ENCODE peak calls at places on chromosomes 13 and 19, in four cellular contexts. One of them, this sample, is unnamed.

GRCh38 chr13:59480857-59481256 is 682.9 kb downstream of the DIAPH3 start:
- DNase-seq in H1: no peak
- DNase-seq in K562: no peak
- DNase-seq in HCT116: no peak
- DNase-seq in this sample: no peak

GRCh38 chr19:56119585-56119978 is 1.5 kb downstream of the ZNF787 start:
- DNase-seq in H1: no peak
- DNase-seq in K562: peak; percentile 42
- DNase-seq in HCT116: no peak
- DNase-seq in this sample: peak; percentile 35

GRCh38 chr13:27449081-27449603 is 1.2 kb downstream of the MTIF3 start:
- DNase-seq in HCT116: no peak
- DNase-seq in H1: no peak
- DNase-seq in K562: peak; percentile 15
- DNase-seq in this sample: no peak

GRCh38 chr13:28100149-28101121 is at the start of gene FLT3:
- DNase-seq in K562: peak; percentile 5
- DNase-seq in HCT116: peak; percentile 51
- DNase-seq in H1: peak; percentile 82
- DNase-seq in this sample: no peak

GRCh38 chr19:18597809-18598660 is 8.6 kb downstream of the CRLF1 start:
- DNase-seq in H1: no peak
- DNase-seq in K562: no peak
- DNase-seq in HCT116: no peak
- DNase-seq in this sample: no peak

GRCh38 chr19:47241919-47242644 is 11.1 kb upstream of the BBC3 start:
- DNase-seq in HCT116: no peak
- DNase-seq in K562: no peak
- DNase-seq in H1: no peak
- DNase-seq in this sample: no peak

GRCh38 chr13:38905081-38905480 is 85.5 kb downstream of the STOML3 start:
- DNase-seq in H1: no peak
- DNase-seq in K562: no peak
- DNase-seq in HCT116: no peak
- DNase-seq in this sample: no peak

GRCh38 chr19:47028372-47028672 is 8.7 kb downstream of the NPAS1 start:
- DNase-seq in K562: no peak
- DNase-seq in HCT116: no peak
- DNase-seq in H1: no peak
- DNase-seq in this sample: no peak

GRCh38 chr13:100645382-100645781 is 29.2 kb downstream of the TMTC4 start:
- DNase-seq in H1: no peak
- DNase-seq in HCT116: no peak
- DNase-seq in K562: no peak
- DNase-seq in this sample: no peak

GRCh38 chr13:45769072-45769471 is 67.0 kb downstream of the CBY2 start:
- DNase-seq in K562: no peak
- DNase-seq in H1: no peak
- DNase-seq in HCT116: no peak
- DNase-seq in this sample: no peak

GRCh38 chr19:1619094-1619439 is 13.8 kb upstream of the UQCR11 start:
- DNase-seq in K562: no peak
- DNase-seq in HCT116: no peak
- DNase-seq in H1: no peak
- DNase-seq in this sample: no peak

GRCh38 chr13:33231339-33231738 is 54.2 kb downstream of the STARD13 start:
- DNase-seq in HCT116: no peak
- DNase-seq in H1: no peak
- DNase-seq in K562: no peak
- DNase-seq in this sample: no peak

GRCh38 chr19:2168619-2169424 is 5.1 kb downstream of the DOT1L start:
- DNase-seq in K562: peak; percentile 97
- DNase-seq in H1: no peak
- DNase-seq in HCT116: peak; percentile 98
- DNase-seq in this sample: peak; percentile 99

GRCh38 chr19:55693336-55693974 is 18.4 kb downstream of the EPN1 start:
- DNase-seq in K562: no peak
- DNase-seq in H1: no peak
- DNase-seq in HCT116: no peak
- DNase-seq in this sample: no peak

GRCh38 chr13:36555151-36555986 is 118.5 kb upstream of the SERTM1 start:
- DNase-seq in HCT116: no peak
- DNase-seq in K562: no peak
- DNase-seq in H1: no peak
- DNase-seq in this sample: no peak

GRCh38 chr19:6459356-6460098 is at the start of gene SLC25A23:
- DNase-seq in HCT116: peak; percentile 61
- DNase-seq in H1: peak; percentile 82
- DNase-seq in K562: peak; percentile 89
- DNase-seq in this sample: peak; percentile 46

GRCh38 chr19:7986321-7987083 is 18.9 kb downstream of the ELAVL1 start:
- DNase-seq in H1: no peak
- DNase-seq in HCT116: no peak
- DNase-seq in K562: no peak
- DNase-seq in this sample: no peak

GRCh38 chr19:33241091-33241529 is 15.5 kb upstream of the SLC7A10 start:
- DNase-seq in H1: no peak
- DNase-seq in HCT116: no peak
- DNase-seq in K562: no peak
- DNase-seq in this sample: peak; percentile 29

GRCh38 chr13:98239156-98240076 is 62.3 kb upstream of the RNF113B start:
- DNase-seq in K562: no peak
- DNase-seq in HCT116: no peak
- DNase-seq in H1: peak; percentile 56
- DNase-seq in this sample: no peak

GRCh38 chr19:46927893-46928292 is 67.1 kb downstream of the ARHGAP35 start:
- DNase-seq in K562: no peak
- DNase-seq in HCT116: no peak
- DNase-seq in H1: no peak
- DNase-seq in this sample: no peak

GRCh38 chr19:38730731-38731589 is 13.3 kb downstream of the CAPN12 start:
- DNase-seq in HCT116: no peak
- DNase-seq in H1: no peak
- DNase-seq in K562: no peak
- DNase-seq in this sample: no peak

GRCh38 chr13:91347212-91347995 is at the start of gene MIR17HG:
- DNase-seq in K562: peak; percentile 100
- DNase-seq in H1: peak; percentile 90
- DNase-seq in HCT116: peak; percentile 70
- DNase-seq in this sample: peak; percentile 84

GRCh38 chr13:59880468-59880867 is 283.3 kb downstream of the DIAPH3 start:
- DNase-seq in K562: no peak
- DNase-seq in H1: no peak
- DNase-seq in HCT116: no peak
- DNase-seq in this sample: no peak

DNA sequence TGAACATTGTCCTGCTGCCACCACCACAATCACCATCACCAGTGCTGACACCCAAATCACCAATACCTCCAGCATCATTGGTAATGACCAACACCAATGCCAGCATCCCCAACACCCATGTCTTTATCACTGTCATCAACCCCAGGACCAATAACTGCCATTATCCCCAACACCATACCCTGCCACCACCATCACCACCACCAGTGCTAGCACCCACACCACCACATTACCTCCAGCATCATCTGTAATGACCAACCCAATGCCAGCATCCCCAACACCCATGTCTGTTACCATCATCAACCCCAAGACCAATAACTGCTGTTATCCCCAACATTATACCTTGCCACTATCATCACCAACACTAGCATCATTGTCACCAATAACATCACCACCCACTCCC is 2.6 kb downstream of the LGI4 start:
- DNase-seq in H1: no peak
- DNase-seq in K562: no peak
- DNase-seq in HCT116: no peak
- DNase-seq in this sample: no peak
- TF ChIP-seq FOSL1 in H1: no peak
- TF ChIP-seq FOSL1 in K562: no peak
- TF ChIP-seq FOSL1 in HCT116: no peak
- TF ChIP-seq FOSL1 in this sample: no peak

GRCh38 chr19:10593820-10594637 is 6.9 kb upstream of the AP1M2 start:
- DNase-seq in H1: no peak
- DNase-seq in HCT116: no peak
- DNase-seq in K562: no peak
- DNase-seq in this sample: no peak
- TF ChIP-seq YY1 in H1: no peak
- TF ChIP-seq YY1 in HCT116: no peak
- TF ChIP-seq YY1 in K562: no peak
- TF ChIP-seq YY1 in this sample: no peak

DNA sequence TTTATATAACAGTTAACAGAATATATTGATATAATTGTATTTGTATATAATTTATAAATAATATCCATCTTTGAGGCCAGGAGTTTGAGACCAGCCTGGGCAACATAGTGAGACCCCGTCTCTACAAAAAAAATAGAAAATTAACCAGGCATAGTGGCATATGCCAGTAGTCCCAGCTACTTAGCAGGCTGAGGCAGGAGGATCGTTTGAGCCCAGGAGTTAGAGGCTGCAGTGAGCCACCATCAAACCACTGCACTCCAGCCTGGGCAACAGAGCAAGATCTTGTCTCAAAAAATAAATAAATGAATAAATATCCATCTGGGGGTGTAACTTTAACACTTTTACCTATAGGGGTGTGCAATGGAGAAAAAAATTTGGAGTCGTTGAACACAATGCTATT is 1.3 kb upstream of the SHFL start:
- DNase-seq in HCT116: no peak
- DNase-seq in H1: no peak
- DNase-seq in K562: no peak
- DNase-seq in this sample: no peak
- TF ChIP-seq FOSL1 in HCT116: no peak
- TF ChIP-seq FOSL1 in H1: no peak
- TF ChIP-seq FOSL1 in K562: no peak
- TF ChIP-seq FOSL1 in this sample: no peak

GRCh38 chr13:44371421-44371820 is 2.2 kb upstream of the SERP2 start:
- DNase-seq in HCT116: no peak
- DNase-seq in K562: no peak
- DNase-seq in H1: no peak
- DNase-seq in this sample: no peak

GRCh38 chr13:44368062-44368591 is 5.5 kb upstream of the SERP2 start:
- DNase-seq in H1: no peak
- DNase-seq in K562: peak; percentile 39
- DNase-seq in HCT116: no peak
- DNase-seq in this sample: no peak

GRCh38 chr13:44365899-44366298 is 7.7 kb upstream of the SERP2 start:
- DNase-seq in HCT116: no peak
- DNase-seq in K562: no peak
- DNase-seq in H1: no peak
- DNase-seq in this sample: peak; percentile 21

GRCh38 chr13:44365008-44365407 is 8.6 kb upstream of the SERP2 start:
- DNase-seq in HCT116: peak; percentile 21
- DNase-seq in K562: no peak
- DNase-seq in H1: no peak
- DNase-seq in this sample: no peak

GRCh38 chr13:44368599-44369368 is 4.8 kb upstream of the SERP2 start:
- DNase-seq in HCT116: no peak
- DNase-seq in K562: peak; percentile 40
- DNase-seq in H1: no peak
- DNase-seq in this sample: no peak
- TF ChIP-seq YY1 in HCT116: no peak
- TF ChIP-seq YY1 in K562: no peak
- TF ChIP-seq YY1 in H1: no peak
- TF ChIP-seq YY1 in this sample: no peak

DNA sequence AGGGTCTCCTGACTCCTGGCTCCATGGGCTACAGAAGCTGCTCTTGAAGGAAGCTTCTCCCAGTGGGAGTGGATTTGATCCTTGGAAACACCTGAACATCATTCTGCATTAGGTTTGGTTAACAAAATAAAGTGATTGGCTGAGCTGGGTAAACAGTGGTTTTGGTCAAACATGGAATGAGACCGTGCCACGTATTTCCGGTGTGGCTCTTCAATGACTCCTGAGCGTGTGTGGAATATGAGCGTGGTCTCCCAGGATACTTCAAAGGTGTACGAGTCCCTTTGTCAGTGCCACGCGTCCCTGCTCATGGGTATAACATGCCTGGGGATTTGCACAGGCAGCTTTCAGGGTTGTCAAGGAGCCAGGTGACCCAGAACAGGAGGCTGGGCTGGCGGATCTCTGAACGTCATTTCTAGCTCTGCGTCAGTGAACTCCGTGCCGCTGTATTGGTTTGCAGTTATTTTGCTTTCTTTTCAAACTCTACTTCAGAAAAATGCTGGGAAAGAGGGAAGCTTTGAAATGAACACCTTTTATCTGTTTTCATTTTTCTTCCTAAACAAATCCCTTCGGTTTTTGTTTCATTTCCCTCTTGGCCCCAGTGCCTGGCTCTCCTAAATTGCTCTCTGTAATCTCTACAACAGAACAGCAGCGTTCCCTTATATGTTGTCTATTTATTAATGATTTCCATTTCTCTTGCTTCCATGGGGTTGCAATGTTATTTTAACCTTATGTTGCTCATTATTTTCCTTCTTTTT is 26.3 kb upstream of the GJB6 start:
- DNase-seq in HCT116: no peak
- DNase-seq in K562: no peak
- DNase-seq in H1: no peak
- DNase-seq in this sample: no peak
- TF ChIP-seq FOSL1 in HCT116: no peak
- TF ChIP-seq FOSL1 in K562: no peak
- TF ChIP-seq FOSL1 in H1: no peak
- TF ChIP-seq FOSL1 in this sample: no peak

GRCh38 chr13:76638160-76638559 is 248.0 kb downstream of the KCTD12 start:
- DNase-seq in K562: no peak
- DNase-seq in H1: no peak
- DNase-seq in HCT116: no peak
- DNase-seq in this sample: no peak

GRCh38 chr13:76636881-76637280 is 249.3 kb downstream of the KCTD12 start:
- DNase-seq in K562: no peak
- DNase-seq in H1: no peak
- DNase-seq in HCT116: no peak
- DNase-seq in this sample: no peak

GRCh38 chr13:76637651-76638111 is 248.5 kb downstream of the KCTD12 start:
- DNase-seq in H1: no peak
- DNase-seq in K562: no peak
- DNase-seq in HCT116: no peak
- DNase-seq in this sample: no peak

GRCh38 chr13:76634431-76635191 is 251.6 kb downstream of the KCTD12 start:
- DNase-seq in H1: no peak
- DNase-seq in HCT116: no peak
- DNase-seq in K562: no peak
- DNase-seq in this sample: no peak

GRCh38 chr13:76635232-76636021 is 250.8 kb downstream of the KCTD12 start:
- DNase-seq in HCT116: no peak
- DNase-seq in K562: no peak
- DNase-seq in H1: no peak
- DNase-seq in this sample: no peak
- TF ChIP-seq YY1 in HCT116: no peak
- TF ChIP-seq YY1 in K562: no peak
- TF ChIP-seq YY1 in H1: no peak
- TF ChIP-seq YY1 in this sample: no peak

GRCh38 chr19:57935731-57936130 is 529 bp upstream of the ZNF418 start:
- DNase-seq in HCT116: no peak
- DNase-seq in H1: no peak
- DNase-seq in K562: no peak
- DNase-seq in this sample: no peak

GRCh38 chr19:57934820-57935665 is at the start of gene ZNF418:
- DNase-seq in H1: peak; percentile 72
- DNase-seq in HCT116: no peak
- DNase-seq in K562: peak; percentile 18
- DNase-seq in this sample: no peak
- TF ChIP-seq FOSL1 in H1: no peak
- TF ChIP-seq FOSL1 in HCT116: no peak
- TF ChIP-seq FOSL1 in K562: no peak
- TF ChIP-seq FOSL1 in this sample: no peak

This sample was measured in HepG2.